ENCODE peak calls at places on chromosomes 7 and 10, in seven cellular contexts. B is HCT116, G is H1, M is HepG2, F is GM12878, L is K562, P is SK-N-SH. X is an unnamed sample.

GRCh38 chr7:29230871-29231345 is 36.3 kb downstream of the CHN2 start:
- DNase-seq in B (no peak), G (no peak), M (peak; percentile 94), F (no peak), L (no peak), P (no peak), X (peak; percentile 70)

GRCh38 chr10:73495884-73496674 is at the start of gene PPP3CB:
- DNase-seq in B (peak; percentile 94), G (peak; percentile 87), M (peak; percentile 92), F (peak; percentile 82), L (peak; percentile 97), P (peak; percentile 95), X (peak; percentile 98)

GRCh38 chr10:22427101-22427500 is 81.8 kb downstream of the SPAG6 start:
- DNase-seq in B (peak; percentile 79), G (no peak), M (no peak), F (no peak), L (peak; percentile 24), P (no peak), X (no peak)

GRCh38 chr7:92246363-92247101 is 758 bp downstream of the ANKIB1 start:
- DNase-seq in B (no peak), G (no peak), M (no peak), F (no peak), L (peak; percentile 54), P (peak; percentile 61), X (peak; percentile 27)

GRCh38 chr10:99659868-99660366 is 608 bp downstream of the ENTPD7 start:
- DNase-seq in B (no peak), G (no peak), M (no peak), F (no peak), L (no peak), P (peak; percentile 18), X (no peak)

GRCh38 chr10:30701471-30702173 is 72.1 kb upstream of the LYZL2 start:
- DNase-seq in B (no peak), G (no peak), M (no peak), F (peak; percentile 87), L (no peak), P (peak; percentile 48), X (no peak)

GRCh38 chr7:20793258-20793657 is 6.6 kb upstream of the SP8 start:
- DNase-seq in B (no peak), G (no peak), M (no peak), F (no peak), L (no peak), P (no peak), X (no peak)

GRCh38 chr7:69772699-69773436 is 174.6 kb downstream of the AUTS2 start:
- DNase-seq in B (no peak), G (no peak), M (no peak), F (no peak), L (no peak), P (no peak), X (peak; percentile 55)

GRCh38 chr10:102675887-102676616 is 31.8 kb downstream of the TRIM8 start:
- DNase-seq in B (no peak), G (no peak), M (peak; percentile 79), F (no peak), L (no peak), P (no peak), X (no peak)

GRCh38 chr7:123580406-123581161 is 21.0 kb upstream of the ASB15 start:
- DNase-seq in B (peak; percentile 35), G (no peak), M (peak; percentile 46), F (no peak), L (no peak), P (peak; percentile 34), X (peak; percentile 14)

GRCh38 chr7:130189281-130189782 is 15.9 kb downstream of the TMEM209 start:
- DNase-seq in B (no peak), G (no peak), M (no peak), F (no peak), L (no peak), P (no peak), X (no peak)
- TF ChIP-seq JUND in B (no peak), G (no peak), M (no peak), F (no peak), L (no peak), P (no peak), X (no peak)

DNA sequence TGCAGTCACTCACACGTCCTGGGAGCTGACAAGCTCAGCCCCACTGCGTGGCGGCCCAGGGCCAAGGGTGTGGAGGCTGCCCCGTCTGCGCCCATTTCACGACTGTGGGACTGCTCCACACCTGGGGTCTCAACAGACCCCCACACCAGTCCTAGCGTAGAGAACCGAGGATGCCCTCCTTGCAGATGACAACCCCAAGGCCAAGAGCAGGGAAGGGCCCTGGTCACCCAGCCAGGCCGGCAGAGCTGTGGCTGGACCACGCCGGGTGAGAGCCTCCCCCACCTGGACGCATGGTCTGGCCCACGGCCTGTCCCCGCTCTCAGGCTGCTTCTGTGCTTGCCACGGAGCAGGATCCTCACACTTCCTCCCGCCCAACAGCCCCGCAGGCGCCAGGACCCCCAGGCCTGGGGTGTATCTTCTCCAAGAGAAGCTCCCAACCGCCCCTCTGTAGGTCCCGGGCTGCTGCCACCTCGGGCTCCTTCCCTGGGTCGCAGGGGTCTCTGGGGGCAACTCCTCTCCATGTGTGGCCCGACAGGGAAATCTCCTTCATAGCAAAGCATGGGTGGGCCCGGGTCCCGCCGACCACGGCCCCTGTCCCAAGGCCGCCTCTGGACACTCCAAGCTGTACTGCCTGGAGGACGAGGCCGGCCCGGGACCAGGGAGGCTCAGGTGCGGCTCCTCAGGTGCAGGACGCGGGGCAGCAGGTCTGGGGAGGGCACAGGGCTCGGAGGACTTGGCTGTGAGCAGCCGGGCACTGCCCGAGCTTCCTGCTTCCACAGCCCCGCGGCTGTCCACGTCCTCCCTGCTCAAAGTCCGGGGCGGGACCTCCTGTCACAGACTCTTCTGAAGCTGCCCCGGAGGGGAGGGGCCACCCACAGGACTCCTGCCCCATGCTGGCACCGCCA is 88.8 kb downstream of the FOXL3 start:
- DNase-seq in B (no peak), G (no peak), M (no peak), F (no peak), L (no peak), P (peak; percentile 34), X (peak; percentile 81)
- TF ChIP-seq JUND in B (no peak), G (no peak), M (no peak), F (no peak), L (no peak), P (no peak), X (no peak)

GRCh38 chr7:2721842-2722241 is 33.8 kb downstream of the AMZ1 start:
- DNase-seq in B (no peak), G (no peak), M (no peak), F (no peak), L (no peak), P (no peak), X (no peak)

GRCh38 chr7:2718703-2718965 is 30.6 kb downstream of the AMZ1 start:
- DNase-seq in B (no peak), G (no peak), M (no peak), F (no peak), L (no peak), P (no peak), X (no peak)

GRCh38 chr7:2717905-2718702 is 30.1 kb downstream of the AMZ1 start:
- DNase-seq in B (no peak), G (no peak), M (no peak), F (no peak), L (peak; percentile 52), P (peak; percentile 72), X (no peak)

GRCh38 chr7:2719007-2719406 is 31.0 kb downstream of the AMZ1 start:
- DNase-seq in B (no peak), G (peak; percentile 29), M (no peak), F (no peak), L (peak; percentile 66), P (peak; percentile 89), X (peak; percentile 60)

DNA sequence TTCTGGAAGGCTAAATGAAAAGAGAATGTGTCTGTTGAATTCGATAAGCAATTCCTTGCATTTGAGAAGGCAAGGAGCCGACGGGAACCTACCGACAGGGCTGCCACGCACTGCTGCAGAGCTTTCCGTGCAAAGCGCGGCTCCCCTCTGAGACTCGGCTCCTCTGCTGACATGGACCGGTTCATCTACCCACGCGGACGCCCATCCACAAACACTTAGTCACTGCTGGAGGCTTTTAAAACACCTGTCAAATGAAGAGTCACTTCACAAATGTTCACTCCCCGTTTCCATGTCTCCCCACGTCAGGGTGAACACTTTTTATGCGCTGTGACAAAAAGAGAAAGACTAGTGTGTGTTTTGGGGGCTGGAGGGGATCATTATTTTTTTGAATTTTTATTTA is 32.0 kb downstream of the AMZ1 start:
- DNase-seq in B (no peak), G (no peak), M (no peak), F (no peak), L (no peak), P (no peak), X (no peak)
- TF ChIP-seq JUND in B (no peak), G (no peak), M (no peak), F (no peak), L (no peak), P (no peak), X (no peak)

GRCh38 chr7:24827027-24827426 is 69.8 kb upstream of the GSDME start:
- DNase-seq in B (no peak), G (no peak), M (no peak), F (no peak), L (no peak), P (no peak), X (no peak)

GRCh38 chr7:24826662-24827020 is 69.4 kb upstream of the GSDME start:
- DNase-seq in B (no peak), G (no peak), M (no peak), F (no peak), L (no peak), P (no peak), X (no peak)

GRCh38 chr7:24824896-24825295 is 67.6 kb upstream of the GSDME start:
- DNase-seq in B (no peak), G (no peak), M (no peak), F (no peak), L (no peak), P (no peak), X (no peak)

GRCh38 chr7:24825315-24825917 is 68.2 kb upstream of the GSDME start:
- DNase-seq in B (no peak), G (no peak), M (no peak), F (no peak), L (no peak), P (no peak), X (no peak)

GRCh38 chr7:24825931-24826661 is 68.8 kb upstream of the GSDME start:
- DNase-seq in B (peak; percentile 93), G (no peak), M (peak; percentile 99), F (no peak), L (peak; percentile 53), P (no peak), X (no peak)
- TF ChIP-seq JUND in B (peak; percentile 96), G (peak; percentile 78), M (peak; percentile 94), F (no peak), L (peak; percentile 87), P (peak; percentile 77), X (no peak)

GRCh38 chr7:128919241-128919640 is 8.7 kb upstream of the KCP start:
- DNase-seq in B (no peak), G (no peak), M (no peak), F (no peak), L (no peak), P (peak; percentile 23), X (no peak)

GRCh38 chr7:128919881-128920789 is 9.6 kb upstream of the KCP start:
- DNase-seq in B (no peak), G (no peak), M (no peak), F (no peak), L (no peak), P (peak; percentile 25), X (no peak)

GRCh38 chr7:128917061-128917460 is 6.6 kb upstream of the KCP start:
- DNase-seq in B (no peak), G (no peak), M (no peak), F (no peak), L (no peak), P (no peak), X (no peak)

GRCh38 chr7:128916643-128916915 is 6.1 kb upstream of the KCP start:
- DNase-seq in B (no peak), G (no peak), M (no peak), F (no peak), L (no peak), P (no peak), X (no peak)

GRCh38 chr7:128918266-128918665 is 7.8 kb upstream of the KCP start:
- DNase-seq in B (no peak), G (no peak), M (no peak), F (no peak), L (no peak), P (no peak), X (no peak)
- TF ChIP-seq JUND in B (no peak), G (no peak), M (no peak), F (no peak), L (no peak), P (no peak), X (no peak)

X was measured in T47D.